ENCODE peak calls at places on chromosomes 2 and 18, in eight cellular contexts. A is pancreas, V is right atrium auricular region, M is cardiac fibroblast, F is Peyer's patch, W is neural progenitor cell, Q is ovary, N is HCT116. T is an unnamed sample.

GRCh38 chr2:239801404-239802100 is 223.6 kb downstream of the NDUFA10 start:
- DNase-seq in V (peak), F (peak), A (no peak), N (no peak), W (no peak), M (no peak), Q (peak), T (no peak)

GRCh38 chr2:26179446-26179907 is 6.6 kb downstream of the GAREM2 start:
- DNase-seq in A (no peak), V (no peak), F (no peak), N (no peak), M (no peak), W (peak), Q (no peak), T (no peak)

GRCh38 chr2:37190290-37190689 is 1.8 kb upstream of the SULT6B1 start:
- DNase-seq in F (no peak), N (no peak), W (no peak), Q (no peak), M (no peak), A (no peak), V (no peak), T (no peak)

GRCh38 chr2:159060518-159060917 is 92.1 kb downstream of the TANC1 start:
- DNase-seq in M (no peak), Q (no peak), A (no peak), N (no peak), F (no peak), W (no peak), V (no peak), T (no peak)

GRCh38 chr2:45675130-45675812 is 23.8 kb downstream of the PRKCE start:
- DNase-seq in Q (peak), A (peak), W (no peak), V (no peak), M (peak), N (peak), F (no peak), T (no peak)

GRCh38 chr18:45025108-45025471 is 344.4 kb downstream of the SETBP1 start:
- DNase-seq in N (no peak), F (no peak), M (no peak), Q (no peak), W (no peak), V (no peak), A (no peak), T (no peak)

GRCh38 chr2:173124441-173124840 is 48.8 kb downstream of the MAP3K20 start:
- DNase-seq in W (no peak), N (no peak), V (no peak), M (no peak), Q (no peak), A (no peak), F (no peak), T (peak)

GRCh38 chr18:48100712-48101165 is 170.3 kb upstream of the SMAD2 start:
- DNase-seq in V (no peak), W (peak), M (no peak), Q (no peak), A (no peak), F (no peak), N (no peak), T (no peak)

GRCh38 chr2:24492283-24493272 is 1.5 kb downstream of the NCOA1 start:
- DNase-seq in A (no peak), Q (no peak), N (no peak), V (no peak), F (no peak), M (peak), W (peak), T (peak)

GRCh38 chr2:111702119-111702808 is 181.7 kb downstream of the ANAPC1 start:
- DNase-seq in V (no peak), N (peak), Q (no peak), A (peak), M (peak), W (peak), F (peak), T (peak)

GRCh38 chr2:97751752-97752151 is 38.4 kb downstream of the ZAP70 start:
- DNase-seq in N (no peak), W (no peak), V (no peak), F (no peak), A (no peak), M (no peak), Q (no peak), T (peak)

GRCh38 chr2:172462393-172463381 is 35.3 kb downstream of the ITGA6 start:
- DNase-seq in N (no peak), V (no peak), Q (no peak), A (no peak), W (no peak), F (no peak), M (no peak), T (no peak)

GRCh38 chr2:98800330-98801064 is 69.6 kb upstream of the MGAT4A start:
- DNase-seq in W (no peak), N (no peak), A (peak), V (no peak), Q (no peak), F (no peak), M (no peak), T (no peak)

GRCh38 chr2:131674174-131674507 is 146.5 kb downstream of the CCDC74A start:
- DNase-seq in F (no peak), V (no peak), Q (no peak), N (no peak), W (no peak), A (no peak), M (no peak), T (no peak)

GRCh38 chr18:54926593-54927297 is 32.5 kb downstream of the CCDC68 start:
- DNase-seq in Q (no peak), N (no peak), W (no peak), A (no peak), F (no peak), V (no peak), M (peak), T (peak)

GRCh38 chr2:53130441-53130943 is 637.1 kb upstream of the CHAC2 start:
- DNase-seq in N (no peak), M (peak), A (no peak), W (no peak), Q (no peak), V (no peak), F (no peak), T (peak)

GRCh38 chr2:173520918-173521317 is 166.2 kb downstream of the CDCA7 start:
- DNase-seq in M (no peak), V (no peak), Q (no peak), W (no peak), A (no peak), F (no peak), N (no peak), T (no peak)

GRCh38 chr2:97957432-97958183 is 38.1 kb downstream of the TMEM131 start:
- DNase-seq in W (no peak), M (no peak), N (no peak), F (no peak), Q (no peak), V (no peak), A (no peak), T (peak)

GRCh38 chr2:170816499-170817246 is at the start of gene GAD1:
- DNase-seq in A (peak), M (peak), Q (peak), N (peak), W (peak), F (peak), V (no peak), T (peak)

GRCh38 chr18:43680096-43680495 is 402.8 kb upstream of the SYT4 start:
- DNase-seq in W (no peak), V (no peak), Q (no peak), A (no peak), M (no peak), N (no peak), F (no peak), T (no peak)

GRCh38 chr2:30178618-30179404 is 32.0 kb downstream of the YPEL5 start:
- DNase-seq in V (peak), W (no peak), N (no peak), A (no peak), F (no peak), M (peak), Q (peak), T (peak)

GRCh38 chr2:12923907-12924610 is 207.3 kb downstream of the TRIB2 start:
- DNase-seq in W (no peak), V (no peak), Q (no peak), A (no peak), F (no peak), M (peak), N (no peak), T (peak)

GRCh38 chr18:72458256-72458655 is 85.9 kb downstream of the CBLN2 start:
- DNase-seq in V (no peak), W (no peak), M (no peak), A (no peak), N (no peak), F (no peak), Q (no peak), T (peak)

GRCh38 chr2:54454922-54455583 is 1.1 kb upstream of the SPTBN1 start:
- DNase-seq in A (peak), M (no peak), V (peak), W (peak), N (no peak), F (no peak), Q (peak), T (no peak)

GRCh38 chr2:75481041-75481836 is 79.5 kb downstream of the EVA1A start:
- DNase-seq in V (no peak), A (no peak), M (peak), N (peak), W (peak), F (no peak), Q (no peak), T (peak)

GRCh38 chr2:176924909-176925548 is 287.6 kb upstream of the HNRNPA3 start:
- DNase-seq in F (no peak), M (no peak), V (no peak), Q (no peak), A (no peak), N (no peak), W (no peak), T (no peak)

GRCh38 chr2:6916736-6917070 is 509 bp upstream of the RNF144A start:
- DNase-seq in Q (no peak), F (no peak), V (no peak), M (no peak), A (no peak), N (no peak), W (no peak), T (no peak)
- H3K4me3 ChIP-seq in Q (peak), F (peak), V (no peak), M (peak), A (peak), N (peak), W (peak), T (peak)

DNA sequence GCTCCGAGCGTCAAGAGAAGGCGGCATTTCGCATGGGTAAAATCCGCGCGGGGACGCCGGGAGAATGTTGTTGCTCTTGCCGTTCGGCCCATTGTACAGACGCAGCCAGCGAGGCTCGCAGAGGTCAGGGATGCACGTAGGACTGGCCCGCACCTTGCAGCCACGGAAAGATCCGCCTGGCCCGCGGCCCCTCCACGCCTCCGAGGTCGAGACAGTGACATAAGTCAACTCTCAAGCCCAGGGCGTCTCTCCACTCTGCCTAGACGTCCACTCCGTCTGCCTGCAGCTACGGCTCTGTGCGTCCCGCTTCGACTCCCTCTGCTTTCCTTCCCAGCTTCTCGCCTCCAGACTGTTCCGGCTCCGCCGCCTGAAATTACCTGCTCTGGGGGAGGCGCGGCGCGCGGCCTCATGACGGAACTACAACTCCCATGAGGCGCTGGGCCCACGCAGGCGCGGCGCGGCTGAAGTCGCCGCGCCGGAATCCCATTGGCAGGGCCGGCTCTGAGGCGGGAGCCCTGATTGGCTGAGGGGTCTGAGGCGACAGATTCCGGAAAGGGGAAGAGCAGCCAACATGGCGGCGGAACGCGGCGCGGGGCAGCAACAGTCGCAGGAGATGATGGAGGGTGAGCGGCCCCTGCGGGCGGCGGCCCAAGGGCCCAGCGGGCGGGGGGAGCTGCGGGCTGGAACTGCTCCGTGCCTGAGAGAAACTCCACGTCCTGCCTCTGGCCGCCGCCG is at the start of gene PPP1R7:
- DNase-seq in V (peak), F (peak), A (peak), N (peak), M (peak), W (peak), Q (peak), T (peak)
- TF ChIP-seq CTCF in V (no peak), F (peak), A (no peak), N (no peak), M (no peak), W (peak), Q (no peak), T (no peak)

GRCh38 chr2:85712261-85712660 is 18.1 kb downstream of the GNLY start:
- DNase-seq in V (peak), M (no peak), Q (no peak), N (no peak), A (no peak), F (no peak), W (no peak), T (no peak)

GRCh38 chr2:85710687-85711577 is 16.8 kb downstream of the GNLY start:
- DNase-seq in N (no peak), M (peak), V (peak), F (no peak), A (no peak), Q (peak), W (no peak), T (peak)

GRCh38 chr2:85713836-85714235 is 19.7 kb downstream of the GNLY start:
- DNase-seq in W (no peak), Q (no peak), V (no peak), N (no peak), F (no peak), A (no peak), M (no peak), T (no peak)

GRCh38 chr2:85712849-85713612 is 18.9 kb downstream of the GNLY start:
- DNase-seq in Q (no peak), W (no peak), F (no peak), V (peak), N (no peak), A (peak), M (peak), T (peak)

GRCh38 chr2:85711578-85712060 is 17.5 kb downstream of the GNLY start:
- DNase-seq in A (no peak), N (no peak), Q (no peak), W (no peak), V (peak), M (no peak), F (no peak), T (no peak)
- H3K4me3 ChIP-seq in A (no peak), N (no peak), Q (no peak), W (no peak), V (no peak), M (no peak), F (no peak), T (no peak)

DNA sequence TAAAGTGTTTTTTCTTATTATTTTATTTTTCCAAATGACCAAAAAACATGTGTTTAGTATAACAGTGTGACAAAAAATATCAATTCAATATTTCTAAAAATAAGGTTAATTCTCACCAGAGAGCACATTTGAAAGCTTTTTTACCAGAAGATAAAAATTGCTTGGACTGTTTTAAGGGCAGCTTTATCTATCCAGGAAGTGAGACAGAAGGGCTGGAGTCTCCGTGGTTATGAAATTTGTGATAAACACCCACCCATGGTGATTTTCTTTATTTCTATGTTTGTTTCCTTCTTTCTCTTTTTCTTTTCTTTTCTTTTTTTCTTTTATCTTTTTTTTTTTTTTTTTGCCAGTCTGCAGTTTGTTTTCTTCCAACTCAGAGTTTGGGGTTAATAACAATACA is 298.5 kb downstream of the PIEZO2 start:
- DNase-seq in V (no peak), A (no peak), M (peak), N (no peak), W (no peak), Q (no peak), F (no peak), T (peak)
- TF ChIP-seq CTCF in V (no peak), A (no peak), M (no peak), N (no peak), W (no peak), Q (no peak), F (no peak), T (no peak)

GRCh38 chr2:218569661-218570500 is 1.2 kb downstream of the CNOT9 start:
- DNase-seq in F (no peak), W (peak), V (no peak), M (peak), Q (no peak), A (no peak), N (no peak), T (peak)

GRCh38 chr2:218569038-218569431 is 396 bp downstream of the CNOT9 start:
- DNase-seq in A (peak), Q (no peak), M (peak), W (peak), V (peak), F (peak), N (peak), T (peak)

GRCh38 chr2:218567797-218568189 is 358 bp downstream of the USP37 start:
- DNase-seq in V (no peak), W (no peak), M (no peak), N (no peak), A (no peak), Q (no peak), F (no peak), T (no peak)

GRCh38 chr2:218568190-218569037 is at the start of the genes CNOT9 and USP37:
- DNase-seq in V (peak), W (peak), N (peak), A (peak), F (peak), Q (peak), M (peak), T (peak)

GRCh38 chr2:218570850-218571249 is 2.2 kb downstream of the CNOT9 start:
- DNase-seq in A (no peak), N (no peak), V (no peak), M (peak), F (no peak), Q (no peak), W (no peak), T (peak)
- H3K4me3 ChIP-seq in A (no peak), N (no peak), V (no peak), M (peak), F (no peak), Q (no peak), W (peak), T (peak)

DNA sequence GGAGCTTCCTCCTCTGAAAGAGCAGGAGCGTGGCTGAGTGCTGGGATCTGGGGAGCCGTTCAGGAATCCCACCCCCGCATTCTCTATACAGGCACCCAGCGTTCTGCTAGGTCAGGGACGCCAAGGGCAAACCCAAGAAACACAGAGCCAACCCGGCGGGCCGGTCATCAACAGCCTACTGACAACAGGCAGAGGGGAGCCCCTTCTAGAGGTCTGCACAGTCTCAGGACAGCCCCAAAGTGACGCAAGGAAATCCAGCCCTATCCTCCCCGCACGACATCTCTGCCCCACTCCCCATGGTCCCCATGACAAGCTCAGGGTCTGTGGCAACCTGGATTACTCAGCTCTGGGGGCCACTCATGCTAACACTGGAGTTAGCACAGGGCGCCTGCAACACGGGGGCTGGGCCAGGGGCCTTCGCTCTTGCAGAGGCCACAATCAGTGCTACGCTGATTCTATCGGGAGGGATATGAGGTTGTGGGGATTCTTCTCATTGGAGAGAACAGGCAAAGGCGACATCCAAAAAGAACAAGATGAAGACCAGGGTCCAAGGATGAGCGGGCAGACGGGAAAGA is 81.6 kb downstream of the PXDN start:
- DNase-seq in N (no peak), A (no peak), V (peak), W (no peak), Q (no peak), F (peak), M (no peak), T (no peak)
- TF ChIP-seq CTCF in N (no peak), A (no peak), V (no peak), W (no peak), Q (no peak), F (no peak), M (no peak), T (no peak)

GRCh38 chr2:40364143-40364903 is 87.6 kb downstream of the SLC8A1 start:
- DNase-seq in N (no peak), A (no peak), F (no peak), V (no peak), W (no peak), Q (no peak), M (peak), T (peak)
- H3K4me3 ChIP-seq in N (no peak), A (no peak), F (peak), V (peak), W (no peak), Q (peak), M (peak), T (peak)

GRCh38 chr2:74462786-74463105 is 2.4 kb downstream of the MOGS start:
- DNase-seq in Q (no peak), V (no peak), A (no peak), W (no peak), F (no peak), M (no peak), N (no peak), T (no peak)

GRCh38 chr2:74461187-74462053 is 3.2 kb downstream of the WBP1 start:
- DNase-seq in V (no peak), N (no peak), W (no peak), M (peak), F (no peak), A (peak), Q (peak), T (no peak)

GRCh38 chr2:74462054-74462785 is 3.0 kb downstream of the MOGS start:
- DNase-seq in F (no peak), N (no peak), Q (no peak), V (no peak), A (no peak), W (no peak), M (no peak), T (no peak)

GRCh38 chr2:74459377-74460118 is 1.3 kb downstream of the WBP1 start:
- DNase-seq in Q (no peak), M (peak), F (no peak), W (no peak), V (no peak), N (no peak), A (no peak), T (no peak)

GRCh38 chr2:74464406-74464805 is 776 bp downstream of the MOGS start:
- DNase-seq in N (no peak), F (no peak), V (no peak), A (no peak), M (peak), W (peak), Q (no peak), T (no peak)
- TF ChIP-seq CTCF in N (no peak), F (no peak), V (no peak), A (no peak), M (no peak), W (no peak), Q (no peak), T (no peak)